ENCODE peak calls at places on chromosomes 7 and 10, in nine cellular contexts. L is Panc1, O is colonic mucosa, T is AG04450, A is left ventricle myocardium inferior, I is brain microvascular endothelial cell, Q is tibial nerve, Z is body of pancreas, S is lower lobe of right lung. F is an unnamed sample.

GRCh38 chr7:25970381-25970780 is 181.6 kb upstream of the NFE2L3 start:
- DNase-seq in S (no peak), O (no peak), Z (no peak), L (no peak), A (no peak), T (no peak), I (no peak), Q (no peak), F (no peak)

GRCh38 chr7:98105942-98106544 is 619 bp upstream of the LMTK2 start:
- DNase-seq in S (no peak), Q (no peak), Z (no peak), A (no peak), O (peak; percentile 44), T (no peak), L (no peak), I (no peak), F (no peak)

GRCh38 chr10:112950714-112951348 is 784 bp downstream of the TCF7L2 start:
- DNase-seq in S (peak; percentile 49), A (peak; percentile 23), Q (peak; percentile 24), O (peak; percentile 48), L (no peak), Z (peak; percentile 39), I (no peak), T (no peak), F (no peak)

GRCh38 chr10:124708246-124708779 is 35.9 kb downstream of the FAM53B start:
- DNase-seq in T (no peak), Q (no peak), L (no peak), S (no peak), O (no peak), Z (no peak), A (no peak), I (no peak), F (no peak)

GRCh38 chr7:122803851-122804250 is 82.4 kb downstream of the CADPS2 start:
- DNase-seq in O (no peak), T (no peak), I (no peak), L (no peak), S (no peak), A (no peak), Q (no peak), Z (no peak), F (no peak)

GRCh38 chr10:59362184-59362966 is at the start of gene FAM13C:
- DNase-seq in I (peak; percentile 46), S (peak; percentile 74), T (no peak), O (peak; percentile 63), A (peak; percentile 71), Z (peak; percentile 85), Q (peak; percentile 28), L (no peak), F (peak; percentile 86)

GRCh38 chr10:71769279-71769823 is 4.0 kb downstream of the VSIR start:
- DNase-seq in Z (no peak), Q (no peak), S (no peak), I (peak; percentile 83), O (no peak), A (no peak), T (no peak), L (no peak), F (no peak)

GRCh38 chr10:100894033-100894432 is 18.7 kb upstream of the SLF2 start:
- DNase-seq in L (no peak), Z (no peak), A (no peak), S (no peak), O (peak; percentile 76), T (no peak), I (no peak), Q (no peak), F (no peak)

GRCh38 chr10:91891285-91892001 is 17.8 kb downstream of the FGFBP3 start:
- DNase-seq in A (no peak), S (no peak), O (no peak), T (no peak), Q (no peak), I (peak; percentile 64), L (peak; percentile 95), Z (no peak), F (no peak)

GRCh38 chr10:594584-595270 is 94.7 kb downstream of the DIP2C start:
- DNase-seq in A (no peak), L (no peak), Q (no peak), O (no peak), I (no peak), S (no peak), Z (no peak), T (no peak), F (no peak)

GRCh38 chr10:71625445-71626175 is 94.0 kb downstream of the C10orf105 start:
- DNase-seq in T (no peak), L (no peak), I (no peak), Q (no peak), A (no peak), Z (no peak), O (no peak), S (no peak), F (no peak)

GRCh38 chr7:17448479-17449423 is 150.3 kb downstream of the AHR start:
- DNase-seq in Q (no peak), L (no peak), T (peak; percentile 2), A (no peak), Z (no peak), I (no peak), S (no peak), O (no peak), F (no peak)

DNA sequence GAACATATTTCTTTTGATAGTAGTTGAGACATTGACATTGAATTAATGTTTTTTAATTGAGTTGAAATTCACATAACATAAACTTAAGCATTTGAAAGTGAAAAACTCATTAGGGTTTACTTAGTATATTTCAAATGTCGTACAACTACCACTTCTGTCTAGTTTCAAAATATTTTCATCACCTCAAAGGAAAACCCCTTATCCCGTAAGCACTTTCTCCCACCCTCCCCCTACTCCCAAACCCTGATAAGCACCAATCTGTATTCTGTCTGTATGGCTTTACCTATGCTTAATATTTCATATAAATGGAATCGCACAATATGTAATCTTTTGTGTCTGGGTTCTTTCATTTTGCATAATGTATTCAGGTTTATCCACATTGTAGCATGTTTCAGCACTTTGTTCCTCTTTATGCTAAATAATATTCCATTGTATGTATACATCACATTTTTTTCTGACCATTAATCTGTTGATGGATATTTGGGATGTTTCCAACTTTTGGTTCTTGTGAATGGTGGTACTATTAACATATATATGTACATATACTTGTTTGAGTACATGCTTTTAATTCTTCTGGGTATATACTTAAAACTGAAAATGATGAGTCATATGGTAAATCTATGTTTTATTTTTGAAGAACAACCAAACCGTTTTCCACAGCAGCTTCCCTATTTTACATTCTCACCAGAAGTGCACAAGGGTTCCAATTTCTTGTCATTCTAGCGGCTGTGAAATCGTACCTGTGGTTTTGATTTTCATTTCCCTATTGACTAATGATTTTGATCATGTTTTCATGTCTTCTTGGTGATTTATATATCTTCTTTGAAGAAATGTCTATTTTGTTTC is 6.3 kb upstream of the STARD3NL start:
- DNase-seq in I (no peak), L (no peak), S (no peak), A (no peak), Q (no peak), T (no peak), O (no peak), Z (no peak), F (no peak)
- H3K4me3 ChIP-seq in I (no peak overlapping the region), L (no peak overlapping the region), S (no peak overlapping the region), A (no peak overlapping the region), Q (no peak overlapping the region), T (no peak overlapping the region), O (no peak overlapping the region), Z (no peak overlapping the region), F (no peak overlapping the region)

DNA sequence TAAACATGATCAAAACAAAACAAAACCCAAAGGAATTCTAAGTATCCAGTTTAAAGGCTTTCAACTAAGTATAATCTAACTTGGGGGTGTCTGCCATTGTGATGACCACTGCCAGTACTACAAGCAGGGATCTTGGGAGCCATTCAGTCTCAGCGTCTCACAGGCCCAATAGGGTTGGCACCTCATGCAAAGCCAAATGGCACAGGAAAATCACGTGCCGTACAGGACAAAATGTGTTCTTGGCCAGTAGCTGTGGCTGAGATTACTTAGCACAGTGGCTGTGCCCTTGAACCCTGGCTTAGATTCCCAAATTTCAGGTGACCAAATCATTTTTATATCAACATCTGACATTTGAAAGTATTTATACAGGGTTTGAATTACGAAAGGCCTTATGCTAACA is 50.0 kb downstream of the DLD start:
- DNase-seq in I (no peak), O (no peak), Z (no peak), S (no peak), A (no peak), L (no peak), T (no peak), Q (no peak), F (no peak)
- H3K27ac ChIP-seq in I (no peak overlapping the region), O (no peak overlapping the region), Z (no peak overlapping the region), S (no peak overlapping the region), A (peak overlapping the region; percentile 69), L (peak overlapping the region; percentile 78), T (no peak overlapping the region), Q (no peak overlapping the region), F (peak overlapping the region; percentile 90)

DNA sequence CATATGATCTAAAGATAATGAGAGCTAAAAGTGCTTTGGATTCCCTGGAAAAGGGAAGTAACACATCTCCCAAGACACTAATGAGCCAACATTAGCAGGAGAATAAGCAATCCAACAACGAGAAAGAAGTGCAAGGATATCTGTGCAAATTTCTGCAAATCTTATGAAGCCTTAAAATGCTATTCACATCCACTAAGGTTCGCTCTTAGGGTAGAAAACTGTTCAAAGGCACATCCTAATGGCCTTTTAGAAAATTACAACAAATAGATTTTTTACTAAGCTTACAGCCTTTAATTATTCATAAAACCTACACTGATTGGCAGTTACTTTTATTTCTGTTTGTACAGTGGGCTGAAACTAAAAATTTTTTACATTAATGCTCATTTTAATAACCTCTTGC is 100.3 kb downstream of the RAPGEF5 start:
- DNase-seq in S (no peak), A (no peak), L (no peak), Z (no peak), T (no peak), O (no peak), I (no peak), Q (no peak), F (no peak)
- TF ChIP-seq CTCF in S (no peak), A (peak; percentile 39), L (no peak), Z (no peak), T (peak; percentile 17), O (no peak), I (no peak), Q (no peak), F (peak; percentile 23)

GRCh38 chr7:94648731-94649130 is 7.2 kb downstream of the SGCE start:
- DNase-seq in I (no peak), Q (no peak), O (no peak), Z (no peak), T (no peak), L (no peak), A (no peak), S (no peak), F (no peak)
- H3K4me3 ChIP-seq in I (no peak overlapping the region), Q (no peak overlapping the region), O (no peak overlapping the region), Z (no peak overlapping the region), T (no peak overlapping the region), L (no peak overlapping the region), A (no peak overlapping the region), S (no peak overlapping the region), F (no peak overlapping the region)

DNA sequence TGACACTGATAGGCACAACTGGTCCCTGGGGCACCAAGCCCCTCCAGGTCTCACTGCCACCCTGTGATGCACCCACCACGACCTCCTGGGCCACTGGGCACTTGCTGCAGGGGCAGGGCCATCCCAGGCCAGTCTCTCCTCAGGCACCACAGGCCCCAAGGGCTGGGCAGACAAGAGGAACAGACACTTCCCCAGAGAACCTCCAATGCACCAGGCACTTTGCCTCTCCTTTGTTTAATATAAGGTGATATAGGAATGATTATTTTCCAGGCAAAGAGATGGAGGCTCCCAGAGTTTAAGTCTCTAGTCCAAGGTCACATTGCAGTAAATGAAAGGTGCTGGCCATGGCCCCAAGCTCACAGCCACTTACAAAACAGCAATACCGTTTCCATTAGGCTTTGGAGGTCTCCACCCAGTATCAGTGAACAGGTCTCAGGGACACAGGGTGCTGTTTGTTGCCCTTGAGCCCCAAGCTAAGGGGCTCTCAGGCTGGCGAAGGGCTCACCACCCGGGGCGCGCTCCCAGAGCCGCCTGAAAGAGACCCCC is 4.5 kb downstream of the DEPP1 start:
- DNase-seq in A (no peak), Q (no peak), T (no peak), O (no peak), I (no peak), L (no peak), S (no peak), Z (no peak), F (no peak)
- H3K27ac ChIP-seq in A (peak overlapping the region; percentile 96), Q (peak overlapping the region; percentile 86), T (no peak overlapping the region), O (peak overlapping the region; percentile 70), I (peak overlapping the region; percentile 17), L (peak overlapping the region; percentile 96), S (peak overlapping the region; percentile 90), Z (peak overlapping the region; percentile 88), F (peak overlapping the region; percentile 97)

F was measured in coronary artery.